ENCODE peak calls at places on chromosomes 11 and 22, in nine cellular contexts. V, L, X, K, B, P, M, T and Z are unnamed samples.

GRCh38 chr22:18096823-18097222 is 13.8 kb upstream of the TUBA8 start:
- DNase-seq in V (no peak), L (no peak), X (no peak), K (no peak), B (no peak), P (no peak), M (no peak), T (no peak), Z (no peak)

GRCh38 chr11:29040489-29040888 is 932.3 kb downstream of the METTL15 start:
- DNase-seq in V (no peak), L (no peak), X (no peak), K (no peak), B (no peak), P (no peak), M (no peak), T (no peak), Z (no peak)

GRCh38 chr11:96168623-96169022 is 174.4 kb downstream of the MAML2 start:
- DNase-seq in V (peak; percentile 82), L (no peak), X (peak; percentile 83), K (no peak), B (no peak), P (peak; percentile 96), M (peak; percentile 67), T (no peak), Z (peak; percentile 49)

GRCh38 chr22:20571531-20572007 is 64.2 kb downstream of the MED15 start:
- DNase-seq in V (no peak), L (no peak), X (no peak), K (peak; percentile 45), B (no peak), P (peak; percentile 54), M (no peak), T (no peak), Z (no peak)

GRCh38 chr11:132886335-132886734 is 646.0 kb downstream of the OPCML start:
- DNase-seq in V (no peak), L (no peak), X (peak; percentile 59), K (no peak), B (no peak), P (peak; percentile 58), M (no peak), T (no peak), Z (no peak)

GRCh38 chr22:43413826-43414225 is 2.0 kb downstream of the MPPED1 start:
- DNase-seq in V (no peak), L (no peak), X (no peak), K (no peak), B (no peak), P (no peak), M (no peak), T (no peak), Z (no peak)

GRCh38 chr11:8102296-8102915 is 21.4 kb downstream of the TUB start:
- DNase-seq in V (no peak), L (no peak), X (peak; percentile 44), K (no peak), B (no peak), P (no peak), M (no peak), T (no peak), Z (no peak)

GRCh38 chr11:73271936-73272679 is at the start of gene P2RY6:
- DNase-seq in V (peak; percentile 70), L (no peak), X (peak; percentile 80), K (peak; percentile 50), B (peak; percentile 67), P (peak; percentile 54), M (peak; percentile 58), T (no peak), Z (peak; percentile 72)

GRCh38 chr11:96338910-96339703 is 3.9 kb downstream of the MAML2 start:
- DNase-seq in V (peak; percentile 72), L (no peak), X (peak; percentile 92), K (peak; percentile 56), B (peak; percentile 67), P (peak; percentile 80), M (no peak), T (no peak), Z (peak; percentile 75)

GRCh38 chr11:76808996-76809395 is 25.8 kb downstream of the TSKU start:
- DNase-seq in V (no peak), L (no peak), X (no peak), K (no peak), B (no peak), P (no peak), M (no peak), T (no peak), Z (no peak)

GRCh38 chr11:100403817-100404216 is 283.3 kb upstream of the ARHGAP42 start:
- DNase-seq in V (no peak), L (peak; percentile 23), X (no peak), K (no peak), B (no peak), P (peak; percentile 12), M (no peak), T (no peak), Z (no peak)

GRCh38 chr22:39955675-39956074 is 4.5 kb upstream of the TMA7B start:
- DNase-seq in V (no peak), L (no peak), X (no peak), K (no peak), B (no peak), P (peak; percentile 37), M (no peak), T (no peak), Z (no peak)

GRCh38 chr11:59173080-59173963 is 1.4 kb downstream of the DTX4 start:
- DNase-seq in V (no peak), L (peak; percentile 23), X (peak; percentile 48), K (peak; percentile 41), B (peak; percentile 78), P (peak; percentile 51), M (peak; percentile 73), T (peak; percentile 70), Z (peak; percentile 57)

GRCh38 chr22:43851979-43852307 is 10.4 kb downstream of the SULT4A1 start:
- DNase-seq in V (peak; percentile 1), L (no peak), X (no peak), K (no peak), B (no peak), P (no peak), M (no peak), T (no peak), Z (no peak)

GRCh38 chr11:118689852-118690552 is 10.6 kb upstream of the TREH start:
- DNase-seq in V (peak; percentile 90), L (peak; percentile 77), X (peak; percentile 93), K (peak; percentile 85), B (peak; percentile 99), P (peak; percentile 89), M (peak; percentile 97), T (peak; percentile 96), Z (peak; percentile 88)

GRCh38 chr11:34147581-34147980 is 42.2 kb downstream of the NAT10 start:
- DNase-seq in V (peak; percentile 12), L (no peak), X (no peak), K (no peak), B (no peak), P (no peak), M (no peak), T (no peak), Z (no peak)
- H3K36me3 ChIP-seq in V (peaks cover 49% of the 10 kb centered on the region), L (peaks cover 73% of the 10 kb centered on the region), X (peaks cover 28% of the 10 kb centered on the region), K (no peaks in the 10 kb centered on the region), B (peaks cover 76% of the 10 kb centered on the region), P (peaks cover 24% of the 10 kb centered on the region), M (no peaks in the 10 kb centered on the region), T (peaks cover 95% of the 10 kb centered on the region), Z (no peaks in the 10 kb centered on the region)

GRCh38 chr11:74870485-74870884 is 78.4 kb downstream of the XRRA1 start:
- DNase-seq in V (no peak), L (peak; percentile 28), X (peak; percentile 57), K (no peak), B (no peak), P (peak; percentile 71), M (no peak), T (no peak), Z (no peak)
- H3K36me3 ChIP-seq in V (peaks cover 48% of the 10 kb centered on the region), L (peaks cover 4% of the 10 kb centered on the region), X (no peaks in the 10 kb centered on the region), K (no peaks in the 10 kb centered on the region), B (no peaks in the 10 kb centered on the region), P (no peaks in the 10 kb centered on the region), M (no peaks in the 10 kb centered on the region), T (peaks cover 23% of the 10 kb centered on the region), Z (peaks cover 53% of the 10 kb centered on the region)

DNA sequence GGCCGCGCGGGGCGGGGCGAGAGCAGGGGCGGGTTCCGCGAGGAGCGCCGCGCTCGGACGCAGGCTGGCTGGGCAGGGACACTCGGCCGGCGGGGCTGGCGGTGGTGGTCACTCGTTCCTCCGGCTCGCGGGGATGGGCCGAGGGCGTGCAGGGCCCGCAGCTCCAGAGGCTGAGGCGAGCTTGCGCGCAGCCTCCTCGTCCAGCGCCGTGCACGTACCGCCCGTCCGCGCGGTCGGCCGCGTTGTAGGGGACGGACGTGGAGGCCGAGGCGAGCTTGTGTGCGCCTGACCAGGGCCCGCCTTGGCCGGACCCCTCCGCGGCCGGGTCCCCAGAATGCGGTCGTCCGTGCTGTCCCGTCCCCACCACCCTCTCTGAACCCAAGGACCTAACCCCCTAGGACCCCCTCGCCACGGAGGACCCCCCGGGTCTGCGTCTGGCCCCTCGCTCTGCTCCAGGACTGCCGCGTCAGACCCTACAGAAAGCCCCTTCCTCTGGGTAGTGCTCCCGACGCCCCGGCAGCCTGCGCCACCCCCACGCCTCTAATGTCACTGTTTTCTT is 569 bp upstream of the YPEL1 start:
- DNase-seq in V (no peak), L (no peak), X (no peak), K (no peak), B (no peak), P (no peak), M (no peak), T (no peak), Z (no peak)
- H3K36me3 ChIP-seq in V (no peaks in the 10 kb centered on the region), L (no peaks in the 10 kb centered on the region), X (no peaks in the 10 kb centered on the region), K (no peaks in the 10 kb centered on the region), B (no peaks in the 10 kb centered on the region), P (no peaks in the 10 kb centered on the region), M (no peaks in the 10 kb centered on the region), T (no peaks in the 10 kb centered on the region), Z (no peaks in the 10 kb centered on the region)

DNA sequence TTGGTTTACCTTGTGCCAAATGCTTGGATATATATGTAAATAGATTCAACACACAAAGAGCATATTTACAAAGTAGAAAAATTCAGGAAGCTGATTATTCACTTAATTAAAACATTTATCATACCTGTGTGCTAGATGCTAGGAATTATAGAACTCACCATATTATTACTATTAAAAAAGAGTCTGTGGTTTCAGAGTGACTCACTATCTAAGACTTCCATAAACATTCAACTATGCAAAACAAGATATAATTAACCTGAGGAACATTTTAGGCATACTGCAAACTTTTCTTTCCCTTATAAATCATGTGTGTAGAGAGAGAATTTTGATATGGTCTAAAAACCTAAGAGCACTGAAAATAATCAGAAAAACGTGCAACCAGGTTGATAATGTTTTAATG is 27.3 kb downstream of the CTSC start:
- DNase-seq in V (no peak), L (no peak), X (peak; percentile 47), K (no peak), B (no peak), P (no peak), M (no peak), T (no peak), Z (no peak)
- H3K36me3 ChIP-seq in V (no peaks in the 10 kb centered on the region), L (no peaks in the 10 kb centered on the region), X (peaks cover 26% of the 10 kb centered on the region), K (no peaks in the 10 kb centered on the region), B (peaks cover 17% of the 10 kb centered on the region), P (peaks cover 19% of the 10 kb centered on the region), M (no peaks in the 10 kb centered on the region), T (no peaks in the 10 kb centered on the region), Z (no peaks in the 10 kb centered on the region)